ENCODE peak calls at places on chromosomes 5 and 9, in eight cellular contexts. H is aorta, I is adipocyte, Y is right atrium auricular region, O is ascending aorta, J is mammary epithelial cell, P is H7, U is left ventricle myocardium inferior. L is an unnamed sample. For H3K36me3 and H3K27me3, the result is how much of the 10 kb centered on the place peaks cover.

GRCh38 chr5:157670662-157671591 is at the start of gene C5orf52:
- DNase-seq in H (peak), I (peak), Y (peak), O (no peak), J (no peak), P (peak), U (peak), L (peak)

GRCh38 chr5:170861855-170862766 is at the start of gene RANBP17:
- DNase-seq in H (peak), I (peak), Y (no peak), O (no peak), J (peak), P (peak), U (peak), L (peak)

GRCh38 chr9:128495804-128496417 is 8.6 kb upstream of the GLE1 start:
- DNase-seq in H (peak), I (no peak), Y (no peak), O (no peak), J (no peak), P (peak), U (no peak), L (no peak)

GRCh38 chr9:93468763-93469456 is 15.5 kb upstream of the FAM120AOS start:
- DNase-seq in H (no peak), I (peak), Y (no peak), O (no peak), J (peak), P (no peak), U (no peak), L (peak)

GRCh38 chr5:93572773-93573626 is 8.0 kb downstream of the NR2F1-AS1 start:
- DNase-seq in H (no peak), I (no peak), Y (no peak), O (no peak), J (peak), P (peak), U (no peak), L (no peak)

GRCh38 chr5:72921886-72922285 is 34.0 kb upstream of the FCHO2 start:
- DNase-seq in H (no peak), I (no peak), Y (no peak), O (no peak), J (no peak), P (no peak), U (no peak), L (no peak)

GRCh38 chr9:134537891-134538520 is 103.6 kb upstream of the COL5A1 start:
- DNase-seq in H (peak), I (no peak), Y (no peak), O (no peak), J (no peak), P (no peak), U (peak), L (no peak)

GRCh38 chr5:84821924-84822323 is 437.2 kb upstream of the EDIL3 start:
- DNase-seq in H (no peak), I (no peak), Y (no peak), O (no peak), J (no peak), P (no peak), U (no peak), L (no peak)

GRCh38 chr5:112823656-112824055 is 37.4 kb upstream of the SRP19 start:
- DNase-seq in H (no peak), I (no peak), Y (no peak), O (no peak), J (no peak), P (no peak), U (no peak), L (no peak)

GRCh38 chr5:61371474-61371873 is 39.4 kb downstream of the ZSWIM6 start:
- DNase-seq in H (no peak), I (no peak), Y (no peak), O (no peak), J (no peak), P (no peak), U (no peak), L (no peak)

GRCh38 chr5:38724301-38725030 is 121.3 kb upstream of the OSMR start:
- DNase-seq in H (no peak), I (no peak), Y (no peak), O (no peak), J (no peak), P (peak), U (no peak), L (peak)

GRCh38 chr9:79687131-79687447 is 115.3 kb downstream of the TLE4 start:
- DNase-seq in H (no peak), I (no peak), Y (no peak), O (no peak), J (no peak), P (no peak), U (no peak), L (peak)

GRCh38 chr9:78023003-78023741 is 8.4 kb downstream of the GNAQ start:
- DNase-seq in H (no peak), I (peak), Y (no peak), O (no peak), J (no peak), P (no peak), U (no peak), L (peak)

GRCh38 chr9:2229109-2229733 is 214.1 kb downstream of the SMARCA2 start:
- DNase-seq in H (no peak), I (no peak), Y (no peak), O (no peak), J (peak), P (no peak), U (no peak), L (no peak)

GRCh38 chr5:140261403-140262171 is 41.3 kb downstream of the PFDN1 start:
- DNase-seq in H (no peak), I (peak), Y (peak), O (peak), J (peak), P (no peak), U (peak), L (peak)

GRCh38 chr5:9898319-9898718 is 268.2 kb upstream of the TAS2R1 start:
- DNase-seq in H (no peak), I (peak), Y (no peak), O (no peak), J (peak), P (peak), U (no peak), L (peak)

GRCh38 chr9:121720311-121720991 is 69.0 kb downstream of the DAB2IP start:
- DNase-seq in H (no peak), I (no peak), Y (no peak), O (no peak), J (peak), P (no peak), U (no peak), L (no peak)

GRCh38 chr5:158340608-158341007 is 481.7 kb upstream of the CLINT1 start:
- DNase-seq in H (no peak), I (peak), Y (no peak), O (no peak), J (no peak), P (no peak), U (no peak), L (no peak)

GRCh38 chr9:123798203-123798602 is 131.7 kb downstream of the DENND1A start:
- DNase-seq in H (no peak), I (no peak), Y (no peak), O (no peak), J (peak), P (no peak), U (no peak), L (no peak)

GRCh38 chr5:150641826-150642566 is 1.5 kb downstream of the SYNPO start:
- DNase-seq in H (peak), I (peak), Y (no peak), O (no peak), J (no peak), P (no peak), U (no peak), L (no peak)

GRCh38 chr9:126420643-126421564 is 94.3 kb downstream of the MVB12B start:
- DNase-seq in H (no peak), I (peak), Y (no peak), O (no peak), J (peak), P (no peak), U (no peak), L (peak)

GRCh38 chr5:32225445-32225844 is 51.3 kb upstream of the GOLPH3 start:
- DNase-seq in H (no peak), I (peak), Y (no peak), O (no peak), J (no peak), P (no peak), U (no peak), L (no peak)

GRCh38 chr5:36323926-36324781 is 22.5 kb upstream of the RANBP3L start:
- DNase-seq in H (no peak), I (no peak), Y (no peak), O (no peak), J (no peak), P (no peak), U (peak), L (no peak)

GRCh38 chr9:137984520-137985257 is 107.1 kb downstream of the CACNA1B start:
- DNase-seq in H (peak), I (no peak), Y (no peak), O (no peak), J (no peak), P (no peak), U (no peak), L (no peak)

GRCh38 chr9:19208653-19209052 is 21.8 kb upstream of the DENND4C start:
- DNase-seq in H (no peak), I (no peak), Y (no peak), O (no peak), J (peak), P (no peak), U (no peak), L (no peak)

GRCh38 chr9:37425298-37425752 is 2.8 kb downstream of the GRHPR start:
- DNase-seq in H (peak), I (no peak), Y (no peak), O (no peak), J (no peak), P (no peak), U (no peak), L (peak)

GRCh38 chr5:80070338-80071056 is 35.3 kb downstream of the THBS4 start:
- DNase-seq in H (no peak), I (peak), Y (peak), O (no peak), J (no peak), P (no peak), U (no peak), L (no peak)

GRCh38 chr5:159441441-159441840 is 111.2 kb upstream of the IL12B start:
- DNase-seq in H (no peak), I (no peak), Y (no peak), O (no peak), J (no peak), P (peak), U (peak), L (no peak)

GRCh38 chr5:142412581-142412980 is 87.8 kb upstream of the SPRY4 start:
- DNase-seq in H (no peak), I (no peak), Y (no peak), O (no peak), J (no peak), P (no peak), U (no peak), L (no peak)

GRCh38 chr9:3436629-3437028 is 89.2 kb downstream of the RFX3 start:
- DNase-seq in H (no peak), I (no peak), Y (no peak), O (no peak), J (no peak), P (no peak), U (no peak), L (no peak)

GRCh38 chr5:119036101-119036762 is 34.7 kb upstream of the DMXL1 start:
- DNase-seq in H (no peak), I (peak), Y (no peak), O (no peak), J (peak), P (no peak), U (no peak), L (no peak)

GRCh38 chr5:179960204-179960831 is 52.6 kb upstream of the TBC1D9B start:
- DNase-seq in H (no peak), I (no peak), Y (no peak), O (no peak), J (no peak), P (no peak), U (no peak), L (no peak)

GRCh38 chr9:75891277-75892167 is 1.0 kb downstream of the PCSK5 start:
- DNase-seq in H (peak), I (peak), Y (no peak), O (no peak), J (peak), P (peak), U (peak), L (no peak)

GRCh38 chr9:134215709-134216448 is 51.5 kb upstream of the RNU6ATAC start:
- DNase-seq in H (peak), I (peak), Y (no peak), O (no peak), J (no peak), P (peak), U (peak), L (no peak)

GRCh38 chr5:156934450-156935211 is 28.4 kb downstream of the TIMD4 start:
- DNase-seq in H (no peak), I (peak), Y (no peak), O (no peak), J (no peak), P (peak), U (no peak), L (no peak)

GRCh38 chr9:116274293-116274692 is 120.7 kb downstream of the PAPPA start:
- DNase-seq in H (no peak), I (no peak), Y (no peak), O (no peak), J (no peak), P (no peak), U (no peak), L (no peak)

GRCh38 chr9:135945969-135946368 is 15.2 kb downstream of the UBAC1 start:
- DNase-seq in H (no peak), I (no peak), Y (no peak), O (no peak), J (no peak), P (no peak), U (no peak), L (no peak)
- H3K36me3 ChIP-seq in H (under half), I (half or more), Y (half or more), O (under half), J (under half), P (under half), U (half or more), L (under half)

DNA sequence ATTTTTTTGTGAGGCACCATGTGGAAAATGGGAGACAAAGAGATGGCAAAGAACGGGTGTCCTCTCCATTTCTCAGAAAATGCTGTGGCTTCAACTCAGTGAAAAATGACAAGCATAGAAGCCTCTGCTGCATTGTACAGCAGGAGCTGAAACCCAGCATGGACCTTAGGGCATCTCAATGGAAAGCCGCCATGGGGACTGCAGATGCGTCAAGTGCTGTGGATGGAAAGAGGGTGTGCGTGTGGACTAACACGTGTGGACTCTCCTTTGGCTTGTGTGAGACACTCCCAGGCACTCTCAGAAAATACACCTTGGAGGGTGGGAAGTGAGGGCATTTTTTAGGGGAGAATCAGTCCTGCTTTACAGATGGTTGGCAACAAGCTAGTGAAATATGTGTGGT is 2.2 kb upstream of the GLRX start:
- DNase-seq in H (no peak), I (no peak), Y (no peak), O (no peak), J (no peak), P (no peak), U (no peak), L (no peak)
- H3K4me3 ChIP-seq in H (no peak), I (no peak), Y (no peak), O (no peak), J (no peak), P (no peak), U (no peak), L (no peak)

GRCh38 chr5:1324719-1325190 is 20.1 kb downstream of the CLPTM1L start:
- DNase-seq in H (peak), I (no peak), Y (no peak), O (no peak), J (no peak), P (no peak), U (no peak), L (no peak)

GRCh38 chr5:1323803-1324173 is 21.1 kb downstream of the CLPTM1L start:
- DNase-seq in H (no peak), I (no peak), Y (no peak), O (no peak), J (no peak), P (no peak), U (no peak), L (no peak)

GRCh38 chr5:1324301-1324700 is 20.6 kb downstream of the CLPTM1L start:
- DNase-seq in H (no peak), I (no peak), Y (no peak), O (no peak), J (no peak), P (no peak), U (no peak), L (no peak)

GRCh38 chr5:1322036-1322903 is 22.6 kb downstream of the CLPTM1L start:
- DNase-seq in H (peak), I (no peak), Y (no peak), O (no peak), J (no peak), P (no peak), U (no peak), L (no peak)

DNA sequence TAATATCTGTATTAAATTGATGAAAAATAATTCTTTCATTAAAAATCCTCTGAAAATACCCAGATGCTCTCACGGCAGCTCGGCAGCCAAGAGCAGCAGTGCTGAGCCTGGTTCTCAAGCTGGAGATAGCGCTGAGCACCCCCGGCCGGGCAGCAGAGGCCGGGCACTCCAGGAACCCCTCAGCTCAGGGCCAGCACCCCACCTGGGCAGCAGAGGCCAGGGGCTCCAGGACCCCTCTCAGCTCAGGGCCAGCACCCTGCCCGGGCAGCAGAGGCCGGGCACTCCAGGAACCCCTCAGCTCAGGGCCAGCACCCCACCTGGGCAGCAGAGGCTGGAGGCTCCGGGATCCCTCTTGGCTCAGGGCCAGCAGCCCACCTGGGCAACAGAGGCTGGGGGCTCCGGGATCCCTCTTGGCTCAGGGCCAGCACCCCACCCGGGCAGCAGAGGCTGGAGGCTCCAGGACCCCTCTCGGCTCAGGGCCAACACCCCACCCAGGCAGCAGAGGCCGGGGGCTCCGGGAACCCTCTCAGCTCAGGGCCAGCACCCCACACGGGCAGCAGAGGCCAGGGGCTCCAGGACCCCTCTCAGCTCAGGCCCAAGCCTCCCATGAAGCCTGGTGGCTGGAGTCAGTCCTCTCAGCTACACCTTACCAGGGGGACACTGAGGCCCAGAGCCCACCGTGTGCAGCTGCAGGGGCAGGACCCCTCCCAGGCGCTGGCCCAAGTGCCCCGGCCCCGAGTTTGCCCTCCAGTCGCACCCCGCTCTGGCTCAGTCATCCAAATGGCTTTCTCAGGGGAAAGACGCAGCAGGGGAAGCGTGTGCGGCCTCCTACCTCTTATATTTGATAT is 21.7 kb downstream of the CLPTM1L start:
- DNase-seq in H (peak), I (no peak), Y (no peak), O (no peak), J (no peak), P (no peak), U (no peak), L (no peak)
- H3K27me3 ChIP-seq in H (under half), I (under half), Y (under half), O (under half), J (under half), P (under half), U (under half), L (under half)

GRCh38 chr5:168413596-168413995 is 72.7 kb upstream of the RARS1 start:
- DNase-seq in H (no peak), I (no peak), Y (no peak), O (no peak), J (no peak), P (no peak), U (no peak), L (no peak)
- H3K36me3 ChIP-seq in H (under half), I (under half), Y (under half), O (under half), J (under half), P (under half), U (under half), L (under half)

L was measured in MG63.